ENCODE peak calls at places on chromosomes 12 and 14, in seven cellular contexts. One of them, this sample, is unnamed.

GRCh38 chr12:127964717-127965116 is 302.3 kb upstream of the TMEM132C start:
- DNase-seq in Peyer's patch: no peak
- DNase-seq in M059J: peak
- DNase-seq in RPMI7951: peak
- DNase-seq in dermis microvascular lymphatic vessel endothelial cell: no peak
- DNase-seq in cardiac fibroblast: no peak
- DNase-seq in iris pigment epithelial cell: peak
- DNase-seq in this sample: no peak

GRCh38 chr12:8226355-8226754 is 1.1 kb downstream of the FAM90A1 start:
- DNase-seq in dermis microvascular lymphatic vessel endothelial cell: no peak
- DNase-seq in cardiac fibroblast: no peak
- DNase-seq in Peyer's patch: no peak
- DNase-seq in M059J: no peak
- DNase-seq in RPMI7951: no peak
- DNase-seq in iris pigment epithelial cell: no peak
- DNase-seq in this sample: no peak

GRCh38 chr14:68345738-68346137 is 447.1 kb downstream of the ZFP36L1 start:
- DNase-seq in iris pigment epithelial cell: peak
- DNase-seq in cardiac fibroblast: peak
- DNase-seq in Peyer's patch: no peak
- DNase-seq in RPMI7951: peak
- DNase-seq in M059J: peak
- DNase-seq in dermis microvascular lymphatic vessel endothelial cell: no peak
- DNase-seq in this sample: no peak

GRCh38 chr14:24329736-24330135 is 5.1 kb downstream of the ADCY4 start:
- DNase-seq in cardiac fibroblast: no peak
- DNase-seq in M059J: no peak
- DNase-seq in Peyer's patch: no peak
- DNase-seq in iris pigment epithelial cell: no peak
- DNase-seq in RPMI7951: no peak
- DNase-seq in dermis microvascular lymphatic vessel endothelial cell: no peak
- DNase-seq in this sample: no peak

GRCh38 chr12:98758331-98758730 is 113.2 kb downstream of the APAF1 start:
- DNase-seq in RPMI7951: peak
- DNase-seq in Peyer's patch: no peak
- DNase-seq in M059J: peak
- DNase-seq in dermis microvascular lymphatic vessel endothelial cell: no peak
- DNase-seq in cardiac fibroblast: peak
- DNase-seq in iris pigment epithelial cell: peak
- DNase-seq in this sample: no peak

GRCh38 chr12:112420740-112421139 is 2.0 kb downstream of the PTPN11 start:
- DNase-seq in RPMI7951: no peak
- DNase-seq in M059J: no peak
- DNase-seq in cardiac fibroblast: no peak
- DNase-seq in dermis microvascular lymphatic vessel endothelial cell: no peak
- DNase-seq in iris pigment epithelial cell: no peak
- DNase-seq in Peyer's patch: no peak
- DNase-seq in this sample: no peak

GRCh38 chr14:105577339-105577861 is 51.0 kb downstream of the TMEM121 start:
- DNase-seq in M059J: no peak
- DNase-seq in Peyer's patch: peak
- DNase-seq in cardiac fibroblast: no peak
- DNase-seq in iris pigment epithelial cell: no peak
- DNase-seq in RPMI7951: no peak
- DNase-seq in dermis microvascular lymphatic vessel endothelial cell: no peak
- DNase-seq in this sample: no peak

GRCh38 chr14:105474478-105475268 is at the start of gene CRIP2:
- DNase-seq in dermis microvascular lymphatic vessel endothelial cell: no peak
- DNase-seq in RPMI7951: peak
- DNase-seq in cardiac fibroblast: peak
- DNase-seq in iris pigment epithelial cell: peak
- DNase-seq in Peyer's patch: no peak
- DNase-seq in M059J: peak
- DNase-seq in this sample: no peak

GRCh38 chr12:6193853-6194815 is 6.1 kb upstream of the CD9 start:
- DNase-seq in dermis microvascular lymphatic vessel endothelial cell: no peak
- DNase-seq in iris pigment epithelial cell: peak
- DNase-seq in M059J: no peak
- DNase-seq in Peyer's patch: peak
- DNase-seq in cardiac fibroblast: no peak
- DNase-seq in RPMI7951: no peak
- DNase-seq in this sample: no peak

GRCh38 chr12:101055940-101056339 is 154.1 kb downstream of the SLC5A8 start:
- DNase-seq in Peyer's patch: no peak
- DNase-seq in iris pigment epithelial cell: no peak
- DNase-seq in M059J: no peak
- DNase-seq in RPMI7951: no peak
- DNase-seq in cardiac fibroblast: no peak
- DNase-seq in dermis microvascular lymphatic vessel endothelial cell: no peak
- DNase-seq in this sample: no peak

GRCh38 chr12:72747460-72747859 is 475.3 kb downstream of the TRHDE start:
- DNase-seq in RPMI7951: no peak
- DNase-seq in dermis microvascular lymphatic vessel endothelial cell: peak
- DNase-seq in M059J: peak
- DNase-seq in cardiac fibroblast: peak
- DNase-seq in Peyer's patch: no peak
- DNase-seq in iris pigment epithelial cell: peak
- DNase-seq in this sample: no peak

GRCh38 chr12:22101749-22102243 is 55.8 kb downstream of the CMAS start:
- DNase-seq in Peyer's patch: no peak
- DNase-seq in cardiac fibroblast: peak
- DNase-seq in dermis microvascular lymphatic vessel endothelial cell: no peak
- DNase-seq in M059J: peak
- DNase-seq in RPMI7951: peak
- DNase-seq in iris pigment epithelial cell: peak
- DNase-seq in this sample: no peak

GRCh38 chr14:105745433-105746123 is 219.2 kb downstream of the TMEM121 start:
- DNase-seq in M059J: no peak
- DNase-seq in cardiac fibroblast: no peak
- DNase-seq in dermis microvascular lymphatic vessel endothelial cell: no peak
- DNase-seq in Peyer's patch: peak
- DNase-seq in iris pigment epithelial cell: no peak
- DNase-seq in RPMI7951: no peak
- DNase-seq in this sample: no peak

GRCh38 chr12:75965661-75966060 is 65.9 kb downstream of the PHLDA1 start:
- DNase-seq in iris pigment epithelial cell: no peak
- DNase-seq in Peyer's patch: no peak
- DNase-seq in M059J: no peak
- DNase-seq in dermis microvascular lymphatic vessel endothelial cell: no peak
- DNase-seq in cardiac fibroblast: no peak
- DNase-seq in RPMI7951: no peak
- DNase-seq in this sample: no peak

GRCh38 chr12:121196902-121197301 is 13.0 kb upstream of the P2RX4 start:
- DNase-seq in RPMI7951: no peak
- DNase-seq in cardiac fibroblast: no peak
- DNase-seq in M059J: no peak
- DNase-seq in iris pigment epithelial cell: peak
- DNase-seq in dermis microvascular lymphatic vessel endothelial cell: peak
- DNase-seq in Peyer's patch: no peak
- DNase-seq in this sample: no peak

GRCh38 chr12:118714051-118714460 is 267.3 kb upstream of the SRRM4 start:
- DNase-seq in cardiac fibroblast: no peak
- DNase-seq in Peyer's patch: no peak
- DNase-seq in RPMI7951: no peak
- DNase-seq in iris pigment epithelial cell: no peak
- DNase-seq in dermis microvascular lymphatic vessel endothelial cell: no peak
- DNase-seq in M059J: peak
- DNase-seq in this sample: peak

GRCh38 chr12:11941601-11942360 is 129.0 kb upstream of the BCL2L14 start:
- DNase-seq in cardiac fibroblast: peak
- DNase-seq in iris pigment epithelial cell: peak
- DNase-seq in Peyer's patch: no peak
- DNase-seq in dermis microvascular lymphatic vessel endothelial cell: no peak
- DNase-seq in RPMI7951: peak
- DNase-seq in M059J: peak
- DNase-seq in this sample: no peak

GRCh38 chr14:55976219-55976618 is 142.0 kb upstream of the PELI2 start:
- DNase-seq in Peyer's patch: no peak
- DNase-seq in cardiac fibroblast: no peak
- DNase-seq in iris pigment epithelial cell: no peak
- DNase-seq in dermis microvascular lymphatic vessel endothelial cell: peak
- DNase-seq in M059J: no peak
- DNase-seq in RPMI7951: no peak
- DNase-seq in this sample: no peak

GRCh38 chr12:91985002-91985767 is 160.5 kb downstream of the BTG1 start:
- DNase-seq in RPMI7951: no peak
- DNase-seq in M059J: peak
- DNase-seq in dermis microvascular lymphatic vessel endothelial cell: no peak
- DNase-seq in Peyer's patch: no peak
- DNase-seq in cardiac fibroblast: peak
- DNase-seq in iris pigment epithelial cell: peak
- DNase-seq in this sample: no peak

GRCh38 chr12:52323001-52323400 is 1.8 kb upstream of the KRT83 start:
- DNase-seq in iris pigment epithelial cell: no peak
- DNase-seq in M059J: no peak
- DNase-seq in cardiac fibroblast: no peak
- DNase-seq in dermis microvascular lymphatic vessel endothelial cell: no peak
- DNase-seq in RPMI7951: no peak
- DNase-seq in Peyer's patch: peak
- DNase-seq in this sample: no peak

GRCh38 chr12:51548241-51548640 is 42.8 kb upstream of the SCN8A start:
- DNase-seq in dermis microvascular lymphatic vessel endothelial cell: no peak
- DNase-seq in RPMI7951: no peak
- DNase-seq in iris pigment epithelial cell: no peak
- DNase-seq in cardiac fibroblast: no peak
- DNase-seq in M059J: no peak
- DNase-seq in Peyer's patch: no peak
- DNase-seq in this sample: no peak

GRCh38 chr12:29073631-29074239 is 75.3 kb upstream of the FAR2 start:
- DNase-seq in M059J: peak
- DNase-seq in RPMI7951: peak
- DNase-seq in dermis microvascular lymphatic vessel endothelial cell: peak
- DNase-seq in Peyer's patch: no peak
- DNase-seq in iris pigment epithelial cell: peak
- DNase-seq in cardiac fibroblast: peak
- DNase-seq in this sample: peak

GRCh38 chr12:75975692-75976091 is 55.9 kb downstream of the PHLDA1 start:
- DNase-seq in dermis microvascular lymphatic vessel endothelial cell: no peak
- DNase-seq in M059J: no peak
- DNase-seq in cardiac fibroblast: no peak
- DNase-seq in RPMI7951: no peak
- DNase-seq in iris pigment epithelial cell: no peak
- DNase-seq in Peyer's patch: no peak
- DNase-seq in this sample: no peak

GRCh38 chr12:121781751-121782615 is 11.5 kb downstream of the RHOF start:
- DNase-seq in RPMI7951: no peak
- DNase-seq in iris pigment epithelial cell: peak
- DNase-seq in Peyer's patch: no peak
- DNase-seq in dermis microvascular lymphatic vessel endothelial cell: no peak
- DNase-seq in M059J: no peak
- DNase-seq in cardiac fibroblast: peak
- DNase-seq in this sample: no peak

GRCh38 chr12:57852620-57853509 is 6.3 kb upstream of the CTDSP2 start:
- DNase-seq in iris pigment epithelial cell: no peak
- DNase-seq in RPMI7951: peak
- DNase-seq in cardiac fibroblast: no peak
- DNase-seq in dermis microvascular lymphatic vessel endothelial cell: no peak
- DNase-seq in M059J: no peak
- DNase-seq in Peyer's patch: no peak
- DNase-seq in this sample: peak

GRCh38 chr12:102634216-102634615 is 153.9 kb upstream of the IGF1 start:
- DNase-seq in cardiac fibroblast: peak
- DNase-seq in dermis microvascular lymphatic vessel endothelial cell: no peak
- DNase-seq in Peyer's patch: no peak
- DNase-seq in iris pigment epithelial cell: peak
- DNase-seq in M059J: peak
- DNase-seq in RPMI7951: peak
- DNase-seq in this sample: no peak

GRCh38 chr12:48854488-48854887 is 2.5 kb upstream of the DDX23 start:
- DNase-seq in M059J: no peak
- DNase-seq in RPMI7951: no peak
- DNase-seq in Peyer's patch: no peak
- DNase-seq in iris pigment epithelial cell: no peak
- DNase-seq in dermis microvascular lymphatic vessel endothelial cell: no peak
- DNase-seq in cardiac fibroblast: no peak
- DNase-seq in this sample: no peak

GRCh38 chr12:119245904-119246494 is 67.3 kb downstream of the HSPB8 start:
- DNase-seq in iris pigment epithelial cell: no peak
- DNase-seq in cardiac fibroblast: no peak
- DNase-seq in M059J: no peak
- DNase-seq in Peyer's patch: no peak
- DNase-seq in dermis microvascular lymphatic vessel endothelial cell: no peak
- DNase-seq in RPMI7951: no peak
- DNase-seq in this sample: no peak

GRCh38 chr12:96208346-96208745 is 14.2 kb downstream of the ELK3 start:
- DNase-seq in cardiac fibroblast: peak
- DNase-seq in dermis microvascular lymphatic vessel endothelial cell: no peak
- DNase-seq in RPMI7951: peak
- DNase-seq in iris pigment epithelial cell: peak
- DNase-seq in Peyer's patch: no peak
- DNase-seq in M059J: peak
- DNase-seq in this sample: no peak

GRCh38 chr12:98295681-98296080 is 219.7 kb upstream of the TMPO start:
- DNase-seq in cardiac fibroblast: peak
- DNase-seq in iris pigment epithelial cell: peak
- DNase-seq in Peyer's patch: no peak
- DNase-seq in dermis microvascular lymphatic vessel endothelial cell: no peak
- DNase-seq in RPMI7951: no peak
- DNase-seq in M059J: no peak
- DNase-seq in this sample: no peak

GRCh38 chr14:75301666-75302325 is 23.2 kb downstream of the FOS start:
- DNase-seq in Peyer's patch: peak
- DNase-seq in RPMI7951: no peak
- DNase-seq in M059J: no peak
- DNase-seq in iris pigment epithelial cell: peak
- DNase-seq in dermis microvascular lymphatic vessel endothelial cell: no peak
- DNase-seq in cardiac fibroblast: peak
- DNase-seq in this sample: no peak